ENCODE peak calls at places on chromosome 4, in five cellular contexts. L, A, V, Y and Q are unnamed samples.
A peak's percentile ranks its signal among the peaks of the same experiment; 100 is the strongest.

GRCh38 chr4:162126754-162127153 is 37.0 kb downstream of the FSTL5 start:
- DNase-seq in L (no peak), Y (no peak), A (no peak), V (no peak), Q (no peak)

GRCh38 chr4:103497692-103498091 is 222.1 kb downstream of the TACR3 start:
- DNase-seq in A (no peak), L (no peak), V (no peak), Y (no peak), Q (no peak)

GRCh38 chr4:33577798-33578197 is 2666.5 kb downstream of the ARAP2 start:
- DNase-seq in V (no peak), A (no peak), L (no peak), Y (no peak), Q (no peak)

GRCh38 chr4:95050980-95051688 is 293.4 kb downstream of the BMPR1B start:
- DNase-seq in A (no peak), V (no peak), L (no peak), Y (no peak), Q (no peak)

GRCh38 chr4:184843984-184844554 is 18.3 kb upstream of the ACSL1 start:
- DNase-seq in L (no peak), A (no peak), Y (no peak), V (no peak), Q (no peak)

GRCh38 chr4:86307432-86307831 is 52.4 kb downstream of the MAPK10 start:
- DNase-seq in L (no peak), Y (no peak), A (no peak), V (no peak), Q (no peak)

GRCh38 chr4:94995684-94996394 is 238.1 kb downstream of the BMPR1B start:
- DNase-seq in A (peak; percentile 24), V (no peak), Y (no peak), L (no peak), Q (no peak)

GRCh38 chr4:123121241-123121907 is 199.0 kb upstream of the NUDT6 start:
- DNase-seq in V (no peak), A (no peak), L (no peak), Y (no peak), Q (no peak)

GRCh38 chr4:73589887-73590801 is 30.1 kb downstream of the RASSF6 start:
- DNase-seq in A (no peak), L (peak; percentile 78), V (no peak), Y (no peak), Q (no peak)

GRCh38 chr4:176761872-176762271 is 30.9 kb downstream of the VEGFC start:
- DNase-seq in V (no peak), Y (no peak), A (no peak), L (no peak), Q (no peak)

GRCh38 chr4:132797856-132798255 is 351.2 kb upstream of the PCDH10 start:
- DNase-seq in Y (no peak), V (no peak), L (no peak), A (no peak), Q (no peak)

GRCh38 chr4:174451897-174452296 is 70.4 kb downstream of the HPGD start:
- DNase-seq in A (no peak), V (no peak), L (no peak), Y (no peak), Q (no peak)

GRCh38 chr4:174449152-174449551 is 73.1 kb downstream of the HPGD start:
- DNase-seq in Y (no peak), A (no peak), V (no peak), L (no peak), Q (no peak)

GRCh38 chr4:174454815-174455473 is 67.3 kb downstream of the HPGD start:
- DNase-seq in V (no peak), Y (no peak), A (no peak), L (no peak), Q (no peak)

GRCh38 chr4:174450051-174450450 is 72.2 kb downstream of the HPGD start:
- DNase-seq in L (no peak), Y (no peak), V (no peak), A (no peak), Q (no peak)

GRCh38 chr4:174450452-174450851 is 71.8 kb downstream of the HPGD start:
- DNase-seq in L (no peak), Y (no peak), A (no peak), V (no peak), Q (no peak)
- H3K27ac ChIP-seq in L (no peak overlapping the region), Y (no peak overlapping the region), A (no peak overlapping the region), V (no peak overlapping the region), Q (no peak overlapping the region)

DNA sequence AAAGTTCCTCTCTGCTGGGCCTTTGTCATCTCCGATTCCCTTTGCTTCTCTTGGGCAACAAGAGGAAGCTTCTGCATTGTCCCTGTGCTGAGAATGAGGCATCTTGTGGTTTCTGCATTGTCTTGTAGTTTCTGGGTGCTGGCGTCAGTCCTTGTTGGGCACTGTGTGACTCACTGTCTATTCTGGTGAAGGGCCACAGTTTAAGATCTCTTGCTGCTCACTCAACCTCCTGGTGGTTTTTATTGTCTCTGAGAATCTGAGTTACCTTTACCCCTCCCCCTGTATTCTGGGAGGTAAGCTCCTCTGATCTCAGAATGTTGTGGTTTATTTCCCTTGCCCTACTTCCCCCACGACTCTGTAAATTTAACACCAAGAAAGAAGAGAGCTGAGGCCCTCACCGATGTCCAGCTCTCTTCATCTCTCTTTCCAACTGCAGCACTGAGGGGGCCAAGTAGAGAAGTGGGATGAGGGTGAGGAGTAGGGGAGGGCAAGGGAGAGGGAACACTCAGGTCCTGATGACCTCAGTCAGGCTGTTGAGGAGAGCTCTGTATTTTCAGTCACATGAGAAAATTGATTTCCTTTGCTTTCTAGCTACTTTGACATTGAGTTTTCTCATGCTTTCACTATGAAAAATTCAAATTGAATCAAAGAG is 441.6 kb upstream of the PITX2 start:
- DNase-seq in A (no peak), V (no peak), Y (no peak), L (peak; percentile 95), Q (peak; percentile 58)
- H3K27ac ChIP-seq in A (no peak overlapping the region), V (no peak overlapping the region), Y (no peak overlapping the region), L (peak overlapping the region; percentile 81), Q (peak overlapping the region; percentile 32)

DNA sequence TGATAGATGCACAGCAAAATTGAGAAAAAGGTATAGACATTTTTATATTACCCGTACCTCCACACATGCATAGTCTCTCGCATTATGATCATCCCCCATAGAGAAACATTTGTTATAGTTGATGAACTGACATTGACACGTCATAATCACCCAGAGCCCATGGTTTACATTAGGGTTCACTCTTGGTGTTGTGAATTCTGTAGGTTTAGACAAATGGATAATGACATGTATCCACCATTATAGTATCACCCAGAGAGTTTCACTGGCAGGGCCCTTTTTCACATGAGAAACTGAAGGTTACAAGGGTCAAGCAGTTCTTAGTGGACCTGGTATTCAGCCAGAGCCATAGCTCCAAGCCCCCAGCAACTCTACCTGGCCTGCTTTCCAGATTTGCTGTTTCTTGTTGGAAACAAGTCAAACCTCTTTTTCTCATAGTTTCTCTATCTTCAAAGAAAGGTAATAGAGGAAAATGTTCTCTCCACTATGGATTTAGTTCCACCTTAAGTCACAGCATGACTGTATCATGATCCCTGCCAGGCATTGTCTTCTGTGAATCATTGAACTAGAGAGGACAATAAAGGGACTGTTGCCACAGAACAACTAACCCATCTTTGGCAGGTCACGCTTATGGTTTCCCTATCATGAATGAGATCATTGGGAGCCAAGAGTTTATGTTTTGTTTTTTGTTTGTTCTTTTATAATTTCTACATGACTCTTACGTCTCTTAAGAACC is 64.0 kb downstream of the HHIP start:
- DNase-seq in L (no peak), A (peak; percentile 70), Y (no peak), V (no peak), Q (peak; percentile 70)
- H3K27ac ChIP-seq in L (no peak overlapping the region), A (peak overlapping the region; percentile 83), Y (no peak overlapping the region), V (peak overlapping the region; percentile 80), Q (no peak overlapping the region)

GRCh38 chr4:145176641-145177432 is 3.6 kb downstream of the OTUD4 start:
- DNase-seq in L (no peak), Y (no peak), V (no peak), A (no peak), Q (no peak)
- H3K27ac ChIP-seq in L (no peak overlapping the region), Y (no peak overlapping the region), V (no peak overlapping the region), A (no peak overlapping the region), Q (peak overlapping the region; percentile 87)

GRCh38 chr4:25970691-25971427 is 56.8 kb downstream of the SMIM20 start:
- DNase-seq in L (no peak), V (no peak), Y (no peak), A (no peak), Q (no peak)

GRCh38 chr4:25966171-25966570 is 52.2 kb downstream of the SMIM20 start:
- DNase-seq in V (no peak), Y (no peak), L (no peak), A (no peak), Q (no peak)

GRCh38 chr4:25969374-25969773 is 55.4 kb downstream of the SMIM20 start:
- DNase-seq in L (no peak), V (no peak), A (no peak), Y (no peak), Q (no peak)

GRCh38 chr4:25973346-25973745 is 59.3 kb downstream of the SMIM20 start:
- DNase-seq in A (no peak), Y (no peak), L (no peak), V (no peak), Q (no peak)

DNA sequence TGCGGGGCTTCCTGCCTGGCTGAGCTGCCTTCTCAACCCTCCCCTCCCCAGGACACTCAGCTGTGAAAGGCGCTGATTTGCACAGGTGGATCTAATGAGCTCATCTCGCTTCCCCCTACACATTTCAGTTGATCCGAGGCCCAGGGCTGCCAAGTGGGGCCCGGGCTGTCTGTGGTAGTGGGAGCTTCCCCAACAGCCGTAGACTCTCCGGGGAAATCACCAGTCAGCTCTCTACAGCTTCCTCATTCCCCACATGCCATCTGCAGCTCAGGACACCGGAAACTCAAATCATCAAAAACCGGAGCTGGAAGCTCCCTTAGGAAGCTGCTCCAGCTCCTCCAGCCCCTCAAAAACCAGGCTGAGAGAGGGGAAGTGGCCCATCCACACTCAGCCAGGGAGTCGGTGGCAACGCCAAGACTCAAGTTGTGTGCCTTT is 56.2 kb downstream of the SMIM20 start:
- DNase-seq in Y (no peak), V (no peak), A (no peak), L (no peak), Q (no peak)
- H3K27ac ChIP-seq in Y (no peak overlapping the region), V (no peak overlapping the region), A (no peak overlapping the region), L (no peak overlapping the region), Q (no peak overlapping the region)

DNA sequence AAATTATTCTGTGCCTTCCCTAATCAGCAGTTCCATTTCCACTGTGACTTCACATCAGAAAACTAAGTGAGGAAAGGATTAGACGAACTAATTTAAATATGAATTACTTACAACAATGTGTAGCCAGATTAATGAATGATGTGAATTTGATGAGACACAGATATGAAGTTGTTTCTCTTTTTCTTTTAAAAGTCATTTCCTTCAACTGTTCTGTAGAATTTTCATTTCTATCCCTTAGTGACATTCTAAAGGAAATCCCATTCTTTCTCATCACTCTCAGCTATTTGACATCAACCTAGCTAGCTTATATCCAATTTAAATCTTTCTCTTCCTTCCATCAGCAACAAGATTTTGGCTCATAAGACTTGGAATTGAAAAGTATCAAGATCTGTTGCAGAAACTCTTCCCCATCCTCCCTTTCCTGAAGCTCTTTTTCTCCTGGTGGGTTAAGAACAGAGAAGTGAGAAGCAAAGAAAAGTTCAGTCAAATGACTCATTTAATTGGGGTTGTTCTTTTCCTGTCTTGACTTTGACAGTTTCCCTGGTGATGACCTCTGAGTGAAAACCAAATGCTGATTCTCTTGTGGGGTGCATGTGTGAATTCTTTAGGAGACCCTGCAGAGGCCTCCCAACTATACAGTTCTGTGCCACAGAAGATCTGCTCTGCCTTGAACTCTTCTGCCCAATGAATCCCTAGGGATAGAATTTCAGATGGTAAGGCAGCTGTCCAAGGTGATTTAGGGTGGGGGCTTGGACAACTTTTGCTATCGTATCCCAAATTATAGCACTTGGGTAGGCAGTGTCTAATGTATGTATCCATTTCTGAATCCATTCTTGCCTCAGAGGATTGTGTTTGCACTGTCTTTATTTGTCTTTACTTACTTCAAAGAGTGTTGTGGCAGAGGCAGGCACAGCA is 232.5 kb upstream of the GPRIN3 start:
- DNase-seq in A (no peak), Y (no peak), V (no peak), L (no peak), Q (no peak)
- H3K27ac ChIP-seq in A (no peak overlapping the region), Y (no peak overlapping the region), V (no peak overlapping the region), L (no peak overlapping the region), Q (no peak overlapping the region)